ENCODE peak calls at places on chromosome 3, in six cellular contexts. L is caudate nucleus, G is PC-9, M is thoracic aorta, B is tibial artery, J is left ventricle myocardium inferior. Y is an unnamed sample.

GRCh38 chr3:30644615-30645014 is 38.2 kb downstream of the TGFBR2 start:
- DNase-seq in L (no peak), G (no peak), M (no peak), B (peak; percentile 85), J (peak; percentile 39), Y (no peak)

GRCh38 chr3:190747566-190747965 is 114.9 kb downstream of the GMNC start:
- DNase-seq in L (no peak), G (no peak), M (no peak), B (no peak), J (no peak), Y (no peak)

GRCh38 chr3:189195302-189195701 is 23.5 kb downstream of the TPRG1 start:
- DNase-seq in L (no peak), G (no peak), M (no peak), B (no peak), J (no peak), Y (no peak)

GRCh38 chr3:146504546-146505197 is 35.3 kb upstream of the PLSCR2 start:
- DNase-seq in L (no peak), G (no peak), M (no peak), B (no peak), J (no peak), Y (no peak)

GRCh38 chr3:22542311-22542710 is 660.8 kb upstream of the UBE2E2 start:
- DNase-seq in L (no peak), G (no peak), M (no peak), B (no peak), J (no peak), Y (peak; percentile 6)

GRCh38 chr3:71074416-71074815 is 509.1 kb downstream of the FOXP1 start:
- DNase-seq in L (no peak), G (no peak), M (no peak), B (no peak), J (no peak), Y (no peak)

GRCh38 chr3:111859974-111860859 is 1.2 kb downstream of the PHLDB2 start:
- DNase-seq in L (no peak), G (peak; percentile 89), M (peak; percentile 31), B (peak; percentile 87), J (peak; percentile 76), Y (peak; percentile 79)

GRCh38 chr3:67875338-67875737 is 220.9 kb upstream of the SUCLG2 start:
- DNase-seq in L (no peak), G (no peak), M (no peak), B (no peak), J (no peak), Y (no peak)

GRCh38 chr3:46068526-46068925 is 41.2 kb upstream of the XCR1 start:
- DNase-seq in L (no peak), G (no peak), M (no peak), B (no peak), J (no peak), Y (no peak)

GRCh38 chr3:197874064-197874463 is 75.9 kb upstream of the RPL35A start:
- DNase-seq in L (no peak), G (no peak), M (no peak), B (no peak), J (no peak), Y (no peak)

GRCh38 chr3:13174011-13174802 is 101.0 kb upstream of the IQSEC1 start:
- DNase-seq in L (no peak), G (no peak), M (no peak), B (peak; percentile 16), J (no peak), Y (no peak)

GRCh38 chr3:15892828-15893227 is 95.0 kb upstream of the ANKRD28 start:
- DNase-seq in L (no peak), G (no peak), M (no peak), B (no peak), J (no peak), Y (no peak)

GRCh38 chr3:42501681-42502428 is 588 bp upstream of the VIPR1 start:
- DNase-seq in L (no peak), G (peak; percentile 48), M (no peak), B (peak; percentile 63), J (peak; percentile 50), Y (peak; percentile 49)

GRCh38 chr3:114622001-114622400 is 328.2 kb downstream of the TIGIT start:
- DNase-seq in L (no peak), G (no peak), M (no peak), B (no peak), J (no peak), Y (no peak)

GRCh38 chr3:65963787-65964707 is 74.7 kb downstream of the MAGI1 start:
- DNase-seq in L (no peak), G (peak; percentile 31), M (no peak), B (no peak), J (no peak), Y (peak; percentile 77)

GRCh38 chr3:73432021-73432722 is 192.6 kb downstream of the PDZRN3 start:
- DNase-seq in L (no peak), G (no peak), M (no peak), B (no peak), J (no peak), Y (peak; percentile 10)

GRCh38 chr3:1998739-1999138 is 99.9 kb upstream of the CNTN4 start:
- DNase-seq in L (no peak), G (no peak), M (no peak), B (no peak), J (no peak), Y (no peak)

GRCh38 chr3:52752045-52752660 is 18.6 kb downstream of the NEK4 start:
- DNase-seq in L (no peak), G (no peak), M (no peak), B (no peak), J (no peak), Y (no peak)

GRCh38 chr3:133437391-133438093 is 37.7 kb downstream of the BFSP2 start:
- DNase-seq in L (no peak), G (no peak), M (no peak), B (no peak), J (no peak), Y (no peak)

GRCh38 chr3:159882784-159883779 is 105.6 kb upstream of the IL12A start:
- DNase-seq in L (no peak), G (no peak), M (no peak), B (no peak), J (no peak), Y (peak; percentile 26)

GRCh38 chr3:61053781-61054496 is 197.3 kb downstream of the FHIT start:
- DNase-seq in L (no peak), G (no peak), M (no peak), B (no peak), J (no peak), Y (peak; percentile 1)
- H3K27ac ChIP-seq in L (no peak overlapping the region), G (no peak overlapping the region), M (no peak overlapping the region), B (no peak overlapping the region), J (no peak overlapping the region), Y (no peak overlapping the region)

DNA sequence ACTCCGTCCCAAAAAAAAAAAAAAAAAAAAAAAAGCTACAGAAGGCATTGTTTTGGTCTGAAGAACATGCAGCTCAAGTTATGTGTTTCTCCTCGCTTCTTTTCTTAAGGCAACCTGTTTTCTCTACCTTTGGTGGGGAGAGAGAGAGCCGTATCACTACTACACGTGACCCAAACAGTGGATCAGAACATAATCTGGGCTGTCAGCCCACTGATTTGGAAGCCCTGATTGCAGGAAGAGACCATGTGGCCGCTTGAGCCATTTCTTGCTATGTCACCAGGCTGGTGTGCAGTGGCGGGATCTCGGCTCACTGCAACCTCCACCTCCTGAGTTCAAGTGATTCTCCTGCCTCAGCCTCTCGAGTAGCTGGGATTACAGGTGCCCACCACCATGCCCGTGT is 69.8 kb downstream of the ABTB1 start:
- DNase-seq in L (no peak), G (no peak), M (no peak), B (no peak), J (no peak), Y (no peak)
- H3K27ac ChIP-seq in L (no peak overlapping the region), G (no peak overlapping the region), M (no peak overlapping the region), B (no peak overlapping the region), J (peak overlapping the region; percentile 96), Y (no peak overlapping the region)

GRCh38 chr3:9912294-9912935 is 4.5 kb upstream of the IL17RC start:
- DNase-seq in L (no peak), G (no peak), M (no peak), B (no peak), J (no peak), Y (no peak)
- H3K27ac ChIP-seq in L (no peak overlapping the region), G (peak overlapping the region; percentile 63), M (no peak overlapping the region), B (no peak overlapping the region), J (no peak overlapping the region), Y (no peak overlapping the region)

DNA sequence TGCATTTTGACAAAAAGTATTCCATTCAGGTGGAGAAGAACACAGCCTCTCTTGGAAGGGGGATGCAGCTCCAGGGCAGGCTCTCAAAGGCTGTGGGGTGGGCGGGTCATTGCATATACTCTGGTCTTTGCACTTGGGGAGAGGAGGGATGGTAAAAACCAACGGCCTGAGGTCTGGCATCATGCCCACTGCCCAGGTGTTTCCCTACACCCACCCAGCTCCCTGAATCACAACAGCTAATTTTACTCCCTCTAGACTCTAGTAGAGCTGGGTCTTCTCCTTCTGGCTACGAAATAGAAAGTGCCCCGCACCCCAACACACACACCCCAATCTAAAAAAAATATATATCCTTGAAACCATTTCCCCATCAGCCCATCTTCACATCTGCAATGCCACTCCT is 1.0 kb downstream of the MYLK start:
- DNase-seq in L (no peak), G (no peak), M (no peak), B (no peak), J (no peak), Y (no peak)
- H3K27ac ChIP-seq in L (no peak overlapping the region), G (no peak overlapping the region), M (peak overlapping the region; percentile 90), B (peak overlapping the region; percentile 83), J (no peak overlapping the region), Y (no peak overlapping the region)

GRCh38 chr3:195892105-195892354 is 16.3 kb downstream of the TNK2 start:
- DNase-seq in L (no peak), G (no peak), M (no peak), B (no peak), J (no peak), Y (no peak)
- H3K27ac ChIP-seq in L (peak overlapping the region; percentile 83), G (no peak overlapping the region), M (peak overlapping the region; percentile 39), B (peak overlapping the region; percentile 95), J (peak overlapping the region; percentile 80), Y (peak overlapping the region; percentile 100)

GRCh38 chr3:58071480-58071971 is 63.3 kb downstream of the FLNB start:
- DNase-seq in L (no peak), G (no peak), M (no peak), B (no peak), J (no peak), Y (no peak)

GRCh38 chr3:58065700-58066167 is 57.5 kb downstream of the FLNB start:
- DNase-seq in L (no peak), G (no peak), M (no peak), B (no peak), J (no peak), Y (no peak)

GRCh38 chr3:58066842-58067241 is 58.6 kb downstream of the FLNB start:
- DNase-seq in L (no peak), G (no peak), M (no peak), B (no peak), J (no peak), Y (no peak)

GRCh38 chr3:58064923-58065638 is 56.9 kb downstream of the FLNB start:
- DNase-seq in L (no peak), G (no peak), M (no peak), B (no peak), J (no peak), Y (no peak)

DNA sequence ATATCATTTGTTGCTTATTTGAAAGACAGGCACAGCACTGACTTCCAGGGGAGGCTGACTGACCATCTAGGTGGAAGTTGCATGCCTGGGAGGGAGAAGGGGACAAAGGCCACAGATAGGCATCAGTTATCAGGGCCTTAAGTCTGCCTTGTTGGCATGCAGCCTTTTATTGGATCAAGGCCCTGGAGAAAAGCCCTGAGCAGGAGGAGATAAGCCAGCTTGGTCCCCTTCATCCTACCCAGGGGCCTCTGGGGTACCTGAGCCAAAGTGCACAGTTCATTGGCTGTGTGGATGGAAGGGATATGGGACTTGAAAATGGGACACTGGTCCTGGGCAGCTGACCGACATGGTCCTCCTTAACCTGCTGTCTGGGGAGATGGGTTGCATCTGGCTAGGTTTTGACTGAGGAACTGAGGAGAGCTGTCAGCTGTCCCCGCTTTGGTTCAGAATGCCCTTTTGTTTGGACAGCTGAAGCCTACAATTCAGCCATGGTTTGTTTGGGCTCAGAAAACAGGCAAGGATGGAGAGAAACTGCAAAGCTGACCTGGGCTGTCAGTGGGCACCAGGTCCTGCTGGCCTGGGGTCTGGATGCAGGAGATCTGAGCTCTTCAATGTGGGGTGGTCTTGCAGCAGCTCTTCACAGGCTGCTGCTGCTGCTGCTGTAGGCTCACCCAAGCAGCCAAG is 60.0 kb downstream of the FLNB start:
- DNase-seq in L (no peak), G (no peak), M (no peak), B (no peak), J (no peak), Y (no peak)
- H3K27ac ChIP-seq in L (peak overlapping the region; percentile 21), G (no peak overlapping the region), M (peak overlapping the region; percentile 87), B (peak overlapping the region; percentile 62), J (no peak overlapping the region), Y (peak overlapping the region; percentile 51)

Y was measured in RWPE1.